ENCODE peak calls at places on chromosomes 11 and 22, in four cellular contexts. X, F, W and M are unnamed samples.

GRCh38 chr11:27012254-27012921 is 18.5 kb downstream of the FIBIN start:
- DNase-seq in W (no peak), F (peak; percentile 45), X (peak; percentile 84), M (no peak)

GRCh38 chr11:386483-386882 is 7.5 kb upstream of the PKP3 start:
- DNase-seq in W (no peak), F (no peak), X (peak; percentile 45), M (peak; percentile 26)

GRCh38 chr11:81644239-81644840 is 1089.3 kb downstream of the FAM181B start:
- DNase-seq in W (no peak), F (peak; percentile 73), X (peak; percentile 88), M (no peak)

GRCh38 chr22:40107756-40108437 is 69.8 kb upstream of the TNRC6B start:
- DNase-seq in W (no peak), F (peak; percentile 90), X (peak; percentile 11), M (peak; percentile 51)

GRCh38 chr11:83157755-83158473 is 983 bp downstream of the PCF11 start:
- DNase-seq in F (peak; percentile 82), X (peak; percentile 74), W (peak; percentile 38), M (peak; percentile 59)

GRCh38 chr11:86740628-86741488 is 59.5 kb upstream of the PRSS23 start:
- DNase-seq in X (peak; percentile 98), F (peak; percentile 98), W (no peak), M (peak; percentile 38)

GRCh38 chr11:76616676-76617552 is 53.6 kb downstream of the LRRC32 start:
- DNase-seq in W (no peak), F (no peak), X (no peak), M (peak; percentile 29)

GRCh38 chr22:50276143-50276542 is 6.0 kb upstream of the MAPK11 start:
- DNase-seq in X (peak; percentile 55), F (peak; percentile 66), W (peak; percentile 15), M (peak; percentile 90)

GRCh38 chr11:43316451-43316850 is 4.7 kb downstream of the API5 start:
- DNase-seq in F (peak; percentile 23), X (no peak), W (no peak), M (no peak)

GRCh38 chr11:43327987-43328386 is 16.2 kb downstream of the API5 start:
- DNase-seq in W (no peak), F (peak; percentile 79), X (no peak), M (no peak)

GRCh38 chr11:102914238-102915043 is 39.7 kb upstream of the MMP12 start:
- DNase-seq in F (peak; percentile 71), W (no peak), X (peak; percentile 83), M (no peak)

GRCh38 chr11:95589893-95590612 is 199.5 kb downstream of the FAM76B start:
- DNase-seq in F (no peak), X (no peak), W (no peak), M (no peak)

GRCh38 chr11:34641981-34642380 is 21.1 kb downstream of the EHF start:
- DNase-seq in W (no peak), X (no peak), F (no peak), M (no peak)

GRCh38 chr22:36870250-36870649 is 9.4 kb downstream of the NCF4 start:
- DNase-seq in W (no peak), X (no peak), F (no peak), M (no peak)

GRCh38 chr22:24516301-24516737 is 21.2 kb downstream of the UPB1 start:
- DNase-seq in F (peak; percentile 92), X (peak; percentile 42), W (no peak), M (no peak)

GRCh38 chr11:27392715-27393114 is 29.7 kb upstream of the CCDC34 start:
- DNase-seq in F (peak; percentile 67), X (peak; percentile 74), W (no peak), M (no peak)

GRCh38 chr11:71170619-71171018 is 81.8 kb downstream of the SHANK2 start:
- DNase-seq in F (no peak), W (no peak), X (peak; percentile 24), M (no peak)

GRCh38 chr11:69640995-69641581 is at the start of gene CCND1:
- DNase-seq in W (no peak), X (peak; percentile 98), F (peak; percentile 96), M (peak; percentile 75)

GRCh38 chr11:12154871-12155668 is 44.7 kb downstream of the MICAL2 start:
- DNase-seq in W (no peak), X (no peak), F (no peak), M (no peak)

GRCh38 chr22:49270595-49271368 is 556.9 kb downstream of the BRD1 start:
- DNase-seq in X (no peak), F (no peak), W (no peak), M (no peak)

GRCh38 chr11:33722579-33723234 is 13.5 kb downstream of the CD59 start:
- DNase-seq in F (peak; percentile 95), W (no peak), X (peak; percentile 53), M (peak; percentile 54)

GRCh38 chr11:117473692-117474091 is 146.0 kb downstream of the CEP164 start:
- DNase-seq in X (no peak), W (no peak), F (no peak), M (no peak)

GRCh38 chr11:100863080-100863581 is 176.0 kb downstream of the ARHGAP42 start:
- DNase-seq in X (peak; percentile 64), W (no peak), F (peak; percentile 81), M (peak; percentile 50)

GRCh38 chr22:38327805-38328204 is 10.6 kb upstream of the CSNK1E start:
- DNase-seq in F (peak; percentile 87), X (no peak), W (no peak), M (no peak)

GRCh38 chr11:128865490-128865889 is 1.6 kb downstream of the KCNJ1 start:
- DNase-seq in W (no peak), X (no peak), F (peak; percentile 50), M (no peak)

GRCh38 chr11:8229299-8230177 is 34.1 kb downstream of the LMO1 start:
- DNase-seq in F (no peak), X (no peak), W (no peak), M (peak; percentile 56)

GRCh38 chr22:48703265-48703941 is 1124.3 kb downstream of the BRD1 start:
- DNase-seq in F (no peak), X (no peak), W (no peak), M (no peak)

GRCh38 chr11:64951529-64951928 is 15.8 kb upstream of the GPHA2 start:
- DNase-seq in X (no peak), W (no peak), F (no peak), M (no peak)

GRCh38 chr11:62508336-62509058 is 38.1 kb downstream of the AHNAK start:
- DNase-seq in F (peak; percentile 91), W (no peak), X (peak; percentile 97), M (peak; percentile 92)

GRCh38 chr11:111523343-111523742 is 8.8 kb downstream of the HOATZ start:
- DNase-seq in W (no peak), X (no peak), F (no peak), M (no peak)

GRCh38 chr22:26298605-26299310 is 129.5 kb downstream of the SEZ6L start:
- DNase-seq in F (no peak), W (no peak), X (no peak), M (no peak)
- H3K27me3 ChIP-seq in F (peaks cover 36% of the 10 kb centered on the region), W (peaks cover 5% of the 10 kb centered on the region), X (no peaks in the 10 kb centered on the region), M (peaks cover 4% of the 10 kb centered on the region)

DNA sequence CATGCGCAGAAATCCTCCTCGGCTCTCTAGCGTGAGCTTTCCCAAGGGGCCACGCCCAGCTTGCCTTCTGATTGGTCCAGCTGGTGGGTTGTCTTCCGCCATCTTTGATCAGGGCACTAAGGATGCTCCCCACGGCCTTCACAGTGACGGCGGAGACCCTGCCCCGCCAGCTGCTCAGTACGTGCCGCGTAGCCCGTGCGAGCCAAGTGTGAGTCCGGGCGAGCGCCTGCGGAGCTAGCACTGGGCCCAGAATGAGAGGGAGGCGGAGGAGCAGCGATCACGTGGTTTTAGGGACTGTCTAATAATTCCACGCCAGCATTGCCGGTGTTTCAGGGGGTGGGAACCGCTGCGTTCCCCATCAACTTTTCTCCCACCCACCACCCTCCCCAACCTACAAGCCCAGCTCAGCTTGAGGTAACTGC is 1.6 kb upstream of the MTFP1 start:
- DNase-seq in X (peak; percentile 100), F (peak; percentile 100), W (peak; percentile 96), M (peak; percentile 100)
- H3K27me3 ChIP-seq in X (no peaks in the 10 kb centered on the region), F (no peaks in the 10 kb centered on the region), W (no peaks in the 10 kb centered on the region), M (no peaks in the 10 kb centered on the region)

GRCh38 chr22:41914611-41915034 is 251 bp downstream of the SHISA8 start:
- DNase-seq in F (no peak), W (no peak), X (no peak), M (no peak)
- H3K27me3 ChIP-seq in F (peaks cover 57% of the 10 kb centered on the region), W (peaks cover 19% of the 10 kb centered on the region), X (peaks cover 57% of the 10 kb centered on the region), M (no peaks in the 10 kb centered on the region)

DNA sequence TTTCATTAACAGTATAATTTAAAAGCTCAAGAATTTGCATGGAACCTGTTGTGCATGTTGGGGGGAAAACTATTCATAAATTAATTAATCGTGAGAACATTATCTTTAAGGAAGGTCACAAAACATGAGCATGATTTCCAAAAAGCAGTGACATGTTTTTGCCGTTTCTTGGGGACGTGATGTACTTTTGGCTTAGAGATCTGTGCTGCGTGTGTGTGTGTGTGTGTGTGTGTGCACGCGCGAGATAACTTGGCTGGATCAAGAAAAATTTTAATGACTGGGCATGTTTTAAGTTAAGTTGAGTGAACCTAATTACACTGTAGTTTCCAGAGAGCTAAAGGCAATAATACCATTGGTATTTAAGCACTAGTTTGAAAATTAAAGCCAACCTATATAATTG is 51.4 kb downstream of the ZBTB16 start:
- DNase-seq in W (no peak), X (no peak), F (no peak), M (peak; percentile 82)
- H3K27me3 ChIP-seq in W (peaks cover 6% of the 10 kb centered on the region), X (no peaks in the 10 kb centered on the region), F (peaks cover 61% of the 10 kb centered on the region), M (no peaks in the 10 kb centered on the region)